ENCODE peak calls at places on chromosomes 16 and 17, in seven cellular contexts. E is AG04449; B is stimulated activated naive CD4-positive, alpha-beta T cell; D is HEK293T; K is RPMI8226; W is GF-D8; Q is right cardiac atrium. M is an unnamed sample.

GRCh38 chr17:64183815-64184397 is 54.0 kb upstream of the ERN1 start:
- DNase-seq in E (no peak), B (no peak), D (no peak), K (no peak), W (no peak), Q (no peak), M (peak; percentile 38)

GRCh38 chr16:71681360-71681759 is 43.1 kb downstream of the PHLPP2 start:
- DNase-seq in E (no peak), B (no peak), D (no peak), K (no peak), W (no peak), Q (no peak), M (no peak)

GRCh38 chr16:19696961-19697360 is 21.1 kb downstream of the KNOP1 start:
- DNase-seq in E (no peak), B (no peak), D (no peak), K (no peak), W (no peak), Q (no peak), M (no peak)

GRCh38 chr16:78425957-78426590 is 326.6 kb downstream of the WWOX start:
- DNase-seq in E (no peak), B (no peak), D (peak; percentile 46), K (no peak), W (no peak), Q (no peak), M (no peak)

GRCh38 chr16:87636741-87637140 is 34.4 kb downstream of the JPH3 start:
- DNase-seq in E (no peak), B (no peak), D (no peak), K (no peak), W (no peak), Q (no peak), M (no peak)

GRCh38 chr16:66886346-66886745 is 6.0 kb downstream of the PDP2 start:
- DNase-seq in E (no peak), B (no peak), D (no peak), K (no peak), W (no peak), Q (no peak), M (no peak)

GRCh38 chr17:35238817-35239216 is 4.1 kb upstream of the SLFN5 start:
- DNase-seq in E (peak; percentile 17), B (peak; percentile 23), D (no peak), K (no peak), W (no peak), Q (no peak), M (peak; percentile 65)

GRCh38 chr16:67248401-67249177 is at the start of gene SLC9A5:
- DNase-seq in E (no peak), B (no peak), D (peak; percentile 46), K (peak; percentile 50), W (no peak), Q (peak; percentile 59), M (peak; percentile 34)

GRCh38 chr16:14325921-14326401 is 254.8 kb downstream of the MRTFB start:
- DNase-seq in E (no peak), B (no peak), D (peak; percentile 62), K (no peak), W (no peak), Q (no peak), M (no peak)

GRCh38 chr17:73266796-73267195 is 5.1 kb upstream of the CPSF4L start:
- DNase-seq in E (no peak), B (no peak), D (no peak), K (no peak), W (no peak), Q (no peak), M (no peak)

GRCh38 chr16:8859913-8860881 is 8.6 kb downstream of the CARHSP1 start:
- DNase-seq in E (no peak), B (no peak), D (no peak), K (no peak), W (no peak), Q (peak; percentile 65), M (no peak)

GRCh38 chr17:57915980-57916757 is 39.0 kb downstream of the CUEDC1 start:
- DNase-seq in E (no peak), B (no peak), D (no peak), K (no peak), W (no peak), Q (no peak), M (no peak)

GRCh38 chr16:28033870-28034269 is 29.6 kb downstream of the GSG1L start:
- DNase-seq in E (no peak), B (no peak), D (no peak), K (no peak), W (no peak), Q (no peak), M (no peak)

GRCh38 chr17:68480885-68481284 is 23.6 kb upstream of the WIPI1 start:
- DNase-seq in E (no peak), B (no peak), D (no peak), K (no peak), W (no peak), Q (no peak), M (no peak)